ENCODE peak calls at places on chromosomes 3 and 15, in four cellular contexts. A is uterus, W is kidney tubule cell, I is activated T-helper 1 cell treated with Interleukin-2 at 50 U/mL for 16 hours. G is an unnamed sample.

GRCh38 chr3:159727506-159727905 is 261.1 kb upstream of the IL12A start:
- DNase-seq in A (no peak), W (no peak), I (no peak), G (no peak)

GRCh38 chr15:89533861-89534544 is 37.6 kb upstream of the RHCG start:
- DNase-seq in A (no peak), W (no peak), I (no peak), G (no peak)

GRCh38 chr3:128006471-128007424 is 45.5 kb upstream of the SEC61A1 start:
- DNase-seq in A (no peak), W (no peak), I (no peak), G (no peak)

GRCh38 chr15:71463156-71463555 is 347.2 kb upstream of the NR2E3 start:
- DNase-seq in A (no peak), W (no peak), I (no peak), G (no peak)

GRCh38 chr15:25863067-25863967 is at the start of gene ATP10A:
- DNase-seq in A (no peak), W (peak), I (peak), G (no peak)

GRCh38 chr3:166052440-166052839 is 215.2 kb upstream of the BCHE start:
- DNase-seq in A (no peak), W (no peak), I (no peak), G (peak)

GRCh38 chr3:187012609-187013051 is 82.3 kb downstream of the ST6GAL1 start:
- DNase-seq in A (no peak), W (peak), I (no peak), G (no peak)

GRCh38 chr3:69888040-69888945 is 111.2 kb upstream of the SAMMSON start:
- DNase-seq in A (no peak), W (no peak), I (no peak), G (no peak)

GRCh38 chr3:129809297-129809696 is 84.2 kb downstream of the TMCC1 start:
- DNase-seq in A (no peak), W (no peak), I (no peak), G (no peak)

GRCh38 chr3:50008931-50009330 is 69.0 kb downstream of the RBM6 start:
- DNase-seq in A (no peak), W (peak), I (no peak), G (peak)

GRCh38 chr3:106299300-106300098 is 430.7 kb upstream of the CBLB start:
- DNase-seq in A (no peak), W (no peak), I (no peak), G (peak)

GRCh38 chr15:23866832-23867231 is 179.7 kb upstream of the NDN start:
- DNase-seq in A (no peak), W (no peak), I (no peak), G (no peak)

GRCh38 chr3:64414043-64414442 is 188.8 kb upstream of the PRICKLE2 start:
- DNase-seq in A (no peak), W (no peak), I (no peak), G (no peak)

GRCh38 chr3:119323401-119324107 is 29.4 kb downstream of the ARHGAP31 start:
- DNase-seq in A (no peak), W (no peak), I (peak), G (no peak)

GRCh38 chr3:480070-480469 is 283.5 kb downstream of the CHL1 start:
- DNase-seq in A (no peak), W (no peak), I (no peak), G (no peak)

GRCh38 chr3:134755821-134756220 is 39.2 kb upstream of the EPHB1 start:
- DNase-seq in A (no peak), W (no peak), I (no peak), G (no peak)

GRCh38 chr3:186930143-186930638 is at the start of gene ST6GAL1:
- DNase-seq in A (peak), W (peak), I (peak), G (peak)

GRCh38 chr15:40122239-40122638 is 13.6 kb upstream of the BMF start:
- DNase-seq in A (no peak), W (no peak), I (no peak), G (no peak)

GRCh38 chr3:50664959-50665602 is 9.6 kb upstream of the DOCK3 start:
- DNase-seq in A (no peak), W (no peak), I (no peak), G (no peak)

GRCh38 chr3:169058681-169059080 is 604.8 kb downstream of the MECOM start:
- DNase-seq in A (no peak), W (no peak), I (no peak), G (no peak)

GRCh38 chr3:149340310-149340933 is 7.0 kb upstream of the TM4SF18 start:
- DNase-seq in A (no peak), W (peak), I (no peak), G (no peak)

GRCh38 chr3:134985841-134986520 is 190.9 kb downstream of the EPHB1 start:
- DNase-seq in A (no peak), W (peak), I (no peak), G (no peak)

GRCh38 chr3:78919021-78919755 is 848.6 kb downstream of the ROBO1 start:
- DNase-seq in A (no peak), W (peak), I (no peak), G (peak)

GRCh38 chr15:51227967-51228783 is 110.2 kb downstream of the CYP19A1 start:
- DNase-seq in A (no peak), W (peak), I (no peak), G (peak)

GRCh38 chr3:33194303-33194702 is 24.3 kb downstream of the SUSD5 start:
- DNase-seq in A (no peak), W (no peak), I (no peak), G (no peak)

GRCh38 chr3:71581981-71582611 is 1.4 kb downstream of the FOXP1 start:
- DNase-seq in A (peak), W (peak), I (no peak), G (no peak)

GRCh38 chr3:126845910-126846309 is 137.0 kb upstream of the PLXNA1 start:
- DNase-seq in A (no peak), W (no peak), I (no peak), G (no peak)

GRCh38 chr3:111081008-111081545 is 9.5 kb downstream of the NECTIN3 start:
- DNase-seq in A (no peak), W (peak), I (no peak), G (no peak)

GRCh38 chr3:108132727-108133373 is 42.0 kb upstream of the CD47 start:
- DNase-seq in A (no peak), W (peak), I (no peak), G (peak)

GRCh38 chr15:45790325-45790943 is 155.6 kb downstream of the SQOR start:
- DNase-seq in A (no peak), W (peak), I (no peak), G (peak)

GRCh38 chr3:81242871-81243270 is 518.6 kb downstream of the GBE1 start:
- DNase-seq in A (no peak), W (peak), I (no peak), G (peak)

GRCh38 chr15:90000175-90000923 is 775 bp upstream of the ZNF710 start:
- DNase-seq in A (peak), W (peak), I (no peak), G (no peak)

GRCh38 chr15:83208357-83208661 is 686 bp upstream of the HDGFL3 start:
- DNase-seq in A (no peak), W (peak), I (no peak), G (no peak)

GRCh38 chr3:159565313-159565712 is 423.3 kb upstream of the IL12A start:
- DNase-seq in A (no peak), W (no peak), I (no peak), G (no peak)

G was measured in HTR-8/SVneo.